ENCODE peak calls at places on chromosome 6, in seven cellular contexts. One of them, this sample, is unnamed.

GRCh38 chr6:142822383-142822782 is 122.6 kb downstream of the HIVEP2 start:
- DNase-seq in fibroblast of mammary gland: no peak
- DNase-seq in central memory CD8-positive, alpha-beta T cell: no peak
- DNase-seq in right atrium auricular region: no peak
- DNase-seq in SIG-M5: no peak
- DNase-seq in NCI-H2081: no peak
- DNase-seq in T-cell: no peak
- DNase-seq in this sample: no peak

GRCh38 chr6:3608159-3608558 is 143.4 kb downstream of the PXDC1 start:
- DNase-seq in fibroblast of mammary gland: no peak
- DNase-seq in central memory CD8-positive, alpha-beta T cell: no peak
- DNase-seq in right atrium auricular region: no peak
- DNase-seq in SIG-M5: no peak
- DNase-seq in NCI-H2081: no peak
- DNase-seq in T-cell: no peak
- DNase-seq in this sample: no peak

GRCh38 chr6:84350397-84350796 is 123.0 kb upstream of the CEP162 start:
- DNase-seq in fibroblast of mammary gland: peak
- DNase-seq in central memory CD8-positive, alpha-beta T cell: no peak
- DNase-seq in right atrium auricular region: no peak
- DNase-seq in SIG-M5: no peak
- DNase-seq in NCI-H2081: peak
- DNase-seq in T-cell: no peak
- DNase-seq in this sample: no peak

GRCh38 chr6:31659649-31660223 is 842 bp downstream of the C6orf47 start:
- DNase-seq in fibroblast of mammary gland: peak
- DNase-seq in central memory CD8-positive, alpha-beta T cell: no peak
- DNase-seq in right atrium auricular region: no peak
- DNase-seq in SIG-M5: no peak
- DNase-seq in NCI-H2081: no peak
- DNase-seq in T-cell: peak
- DNase-seq in this sample: no peak

GRCh38 chr6:46263709-46264091 is 92.9 kb upstream of the ENPP5 start:
- DNase-seq in fibroblast of mammary gland: peak
- DNase-seq in central memory CD8-positive, alpha-beta T cell: no peak
- DNase-seq in right atrium auricular region: no peak
- DNase-seq in SIG-M5: no peak
- DNase-seq in NCI-H2081: no peak
- DNase-seq in T-cell: no peak
- DNase-seq in this sample: no peak

GRCh38 chr6:123830110-123830509 is 26.4 kb downstream of the NKAIN2 start:
- DNase-seq in fibroblast of mammary gland: no peak
- DNase-seq in central memory CD8-positive, alpha-beta T cell: no peak
- DNase-seq in right atrium auricular region: no peak
- DNase-seq in SIG-M5: no peak
- DNase-seq in NCI-H2081: peak
- DNase-seq in T-cell: no peak
- DNase-seq in this sample: no peak

GRCh38 chr6:85191656-85192055 is 258.2 kb upstream of the NT5E start:
- DNase-seq in fibroblast of mammary gland: peak
- DNase-seq in central memory CD8-positive, alpha-beta T cell: no peak
- DNase-seq in right atrium auricular region: no peak
- DNase-seq in SIG-M5: no peak
- DNase-seq in NCI-H2081: no peak
- DNase-seq in T-cell: no peak
- DNase-seq in this sample: no peak

GRCh38 chr6:85418059-85418458 is 31.8 kb upstream of the NT5E start:
- DNase-seq in fibroblast of mammary gland: peak
- DNase-seq in central memory CD8-positive, alpha-beta T cell: no peak
- DNase-seq in right atrium auricular region: no peak
- DNase-seq in SIG-M5: no peak
- DNase-seq in NCI-H2081: no peak
- DNase-seq in T-cell: no peak
- DNase-seq in this sample: no peak

This sample was measured in naive thymus-derived CD8-positive, alpha-beta T cell.